ENCODE peak calls at places on chromosomes 16 and 17, in four cellular contexts. One of them, this sample, is unnamed.

GRCh38 chr17:71208111-71208704 is 912.6 kb upstream of the SOX9 start:
- DNase-seq in suprapubic skin: no peak
- DNase-seq in cardiac fibroblast: peak
- DNase-seq in aorta: no peak
- DNase-seq in this sample: peak

GRCh38 chr16:68064791-68065365 is 20.3 kb upstream of the NFATC3 start:
- DNase-seq in suprapubic skin: peak
- DNase-seq in aorta: peak
- DNase-seq in cardiac fibroblast: peak
- DNase-seq in this sample: no peak

GRCh38 chr16:1102921-1103648 is 7.0 kb upstream of the C1QTNF8 start:
- DNase-seq in aorta: no peak
- DNase-seq in suprapubic skin: no peak
- DNase-seq in cardiac fibroblast: peak
- DNase-seq in this sample: no peak

GRCh38 chr16:56967733-56968132 is 6.0 kb downstream of the CETP start:
- DNase-seq in aorta: no peak
- DNase-seq in suprapubic skin: no peak
- DNase-seq in cardiac fibroblast: peak
- DNase-seq in this sample: no peak

GRCh38 chr17:39651908-39652634 is 13.1 kb upstream of the TCAP start:
- DNase-seq in aorta: no peak
- DNase-seq in suprapubic skin: no peak
- DNase-seq in cardiac fibroblast: no peak
- DNase-seq in this sample: no peak

GRCh38 chr16:12500771-12501170 is 302.9 kb downstream of the CPPED1 start:
- DNase-seq in cardiac fibroblast: no peak
- DNase-seq in suprapubic skin: no peak
- DNase-seq in aorta: peak
- DNase-seq in this sample: no peak

GRCh38 chr17:39757931-39758873 is 20.5 kb downstream of the GRB7 start:
- DNase-seq in aorta: no peak
- DNase-seq in suprapubic skin: no peak
- DNase-seq in cardiac fibroblast: no peak
- DNase-seq in this sample: no peak

GRCh38 chr17:63699638-63700527 is at the start of gene LIMD2:
- DNase-seq in aorta: peak
- DNase-seq in cardiac fibroblast: peak
- DNase-seq in suprapubic skin: no peak
- DNase-seq in this sample: no peak

GRCh38 chr17:27893834-27894503 is 804 bp upstream of the LYRM9 start:
- DNase-seq in cardiac fibroblast: no peak
- DNase-seq in suprapubic skin: no peak
- DNase-seq in aorta: no peak
- DNase-seq in this sample: no peak

GRCh38 chr16:1393613-1394176 is 20.8 kb downstream of the UNKL start:
- DNase-seq in aorta: no peak
- DNase-seq in suprapubic skin: no peak
- DNase-seq in cardiac fibroblast: no peak
- DNase-seq in this sample: peak

GRCh38 chr17:81537856-81538555 is 9.8 kb downstream of the FSCN2 start:
- DNase-seq in cardiac fibroblast: no peak
- DNase-seq in suprapubic skin: no peak
- DNase-seq in aorta: no peak
- DNase-seq in this sample: no peak

GRCh38 chr17:3039748-3040147 is 23.7 kb downstream of the OR1D5 start:
- DNase-seq in aorta: no peak
- DNase-seq in cardiac fibroblast: peak
- DNase-seq in suprapubic skin: no peak
- DNase-seq in this sample: no peak

GRCh38 chr16:59210955-59211541 is 476.9 kb upstream of the GOT2 start:
- DNase-seq in cardiac fibroblast: peak
- DNase-seq in aorta: no peak
- DNase-seq in suprapubic skin: no peak
- DNase-seq in this sample: no peak

GRCh38 chr17:75643033-75644017 is 10.1 kb downstream of the SMIM5 start:
- DNase-seq in cardiac fibroblast: no peak
- DNase-seq in suprapubic skin: no peak
- DNase-seq in aorta: no peak
- DNase-seq in this sample: no peak

GRCh38 chr17:31926100-31926729 is 10.6 kb upstream of the SUZ12 start:
- DNase-seq in cardiac fibroblast: no peak
- DNase-seq in suprapubic skin: no peak
- DNase-seq in aorta: no peak
- DNase-seq in this sample: no peak

GRCh38 chr17:49959183-49959935 is 9.6 kb upstream of the DLX4 start:
- DNase-seq in cardiac fibroblast: peak
- DNase-seq in aorta: no peak
- DNase-seq in suprapubic skin: no peak
- DNase-seq in this sample: no peak

GRCh38 chr16:85066346-85066885 is 38.8 kb downstream of the KIAA0513 start:
- DNase-seq in cardiac fibroblast: no peak
- DNase-seq in suprapubic skin: no peak
- DNase-seq in aorta: no peak
- DNase-seq in this sample: no peak

GRCh38 chr17:3989156-3989886 is 25.1 kb upstream of the ATP2A3 start:
- DNase-seq in cardiac fibroblast: no peak
- DNase-seq in suprapubic skin: no peak
- DNase-seq in aorta: no peak
- DNase-seq in this sample: no peak

GRCh38 chr17:44269795-44270320 is 1.9 kb upstream of the SLC4A1 start:
- DNase-seq in aorta: no peak
- DNase-seq in suprapubic skin: no peak
- DNase-seq in cardiac fibroblast: peak
- DNase-seq in this sample: no peak

GRCh38 chr16:77677129-77677528 is 45.2 kb upstream of the NUDT7 start:
- DNase-seq in aorta: no peak
- DNase-seq in cardiac fibroblast: no peak
- DNase-seq in suprapubic skin: no peak
- DNase-seq in this sample: no peak

GRCh38 chr17:31900877-31901276 is 631 bp downstream of the UTP6 start:
- DNase-seq in aorta: no peak
- DNase-seq in cardiac fibroblast: peak
- DNase-seq in suprapubic skin: no peak
- DNase-seq in this sample: no peak

GRCh38 chr16:86505899-86506864 is 4.1 kb upstream of the FOXF1 start:
- DNase-seq in aorta: no peak
- DNase-seq in suprapubic skin: no peak
- DNase-seq in cardiac fibroblast: no peak
- DNase-seq in this sample: no peak